ENCODE peak calls at places on chromosome 3, in six cellular contexts. V, I, O, D, U and K are unnamed samples.

GRCh38 chr3:119662604-119663377 is 2.4 kb upstream of the POPDC2 start:
- DNase-seq in V (no peak), I (no peak), O (no peak), D (no peak), U (no peak), K (peak; percentile 68)

GRCh38 chr3:66037330-66037985 is 1.3 kb downstream of the MAGI1 start:
- DNase-seq in V (peak; percentile 26), I (peak; percentile 50), O (no peak), D (no peak), U (peak; percentile 68), K (no peak)

GRCh38 chr3:130582457-130583155 is 65.6 kb downstream of the COL6A6 start:
- DNase-seq in V (no peak), I (no peak), O (no peak), D (no peak), U (no peak), K (no peak)

GRCh38 chr3:152198655-152199054 is 70.1 kb upstream of the MBNL1 start:
- DNase-seq in V (no peak), I (no peak), O (peak; percentile 59), D (no peak), U (no peak), K (no peak)

GRCh38 chr3:194573680-194574437 is 59.4 kb downstream of the TMEM44 start:
- DNase-seq in V (peak; percentile 39), I (peak; percentile 48), O (peak; percentile 47), D (no peak), U (peak; percentile 54), K (no peak)

GRCh38 chr3:53193466-53194217 is 32.6 kb downstream of the PRKCD start:
- DNase-seq in V (no peak), I (no peak), O (no peak), D (no peak), U (peak; percentile 47), K (no peak)

GRCh38 chr3:127796751-127797150 is 25.6 kb downstream of the MGLL start:
- DNase-seq in V (no peak), I (no peak), O (no peak), D (no peak), U (no peak), K (peak; percentile 6)

GRCh38 chr3:72247645-72248388 is 462.9 kb upstream of the PROK2 start:
- DNase-seq in V (no peak), I (peak; percentile 65), O (no peak), D (no peak), U (peak; percentile 51), K (no peak)

GRCh38 chr3:132006605-132007204 is 28.1 kb downstream of the CPNE4 start:
- DNase-seq in V (peak; percentile 53), I (no peak), O (peak; percentile 37), D (no peak), U (no peak), K (no peak)

GRCh38 chr3:159828542-159828943 is 160.1 kb upstream of the IL12A start:
- DNase-seq in V (peak; percentile 54), I (no peak), O (peak; percentile 29), D (no peak), U (no peak), K (no peak)

GRCh38 chr3:49703443-49703927 is 14.1 kb downstream of the RNF123 start:
- DNase-seq in V (peak; percentile 58), I (peak; percentile 72), O (peak; percentile 76), D (no peak), U (peak; percentile 56), K (peak; percentile 75)

GRCh38 chr3:156483961-156484787 is 70.7 kb downstream of the SSR3 start:
- DNase-seq in V (no peak), I (peak; percentile 25), O (peak; percentile 74), D (no peak), U (no peak), K (no peak)

GRCh38 chr3:59451041-59451763 is 401.4 kb upstream of the CFAP20DC start:
- DNase-seq in V (no peak), I (no peak), O (peak; percentile 92), D (no peak), U (no peak), K (no peak)

GRCh38 chr3:29265673-29266072 is 15.2 kb upstream of the RBMS3 start:
- DNase-seq in V (no peak), I (no peak), O (no peak), D (no peak), U (no peak), K (no peak)

GRCh38 chr3:110736332-110736731 is 335.3 kb upstream of the NECTIN3 start:
- DNase-seq in V (no peak), I (no peak), O (peak; percentile 58), D (no peak), U (no peak), K (no peak)

GRCh38 chr3:13927295-13927694 is 47.4 kb upstream of the WNT7A start:
- DNase-seq in V (peak; percentile 13), I (no peak), O (no peak), D (no peak), U (no peak), K (no peak)

GRCh38 chr3:191328963-191329653 is at the start of gene CCDC50:
- DNase-seq in V (peak; percentile 65), I (peak; percentile 84), O (peak; percentile 82), D (peak; percentile 26), U (peak; percentile 92), K (peak; percentile 82)

GRCh38 chr3:42262525-42262924 is 3.5 kb downstream of the CCK start:
- DNase-seq in V (peak; percentile 26), I (no peak), O (no peak), D (no peak), U (no peak), K (no peak)

DNA sequence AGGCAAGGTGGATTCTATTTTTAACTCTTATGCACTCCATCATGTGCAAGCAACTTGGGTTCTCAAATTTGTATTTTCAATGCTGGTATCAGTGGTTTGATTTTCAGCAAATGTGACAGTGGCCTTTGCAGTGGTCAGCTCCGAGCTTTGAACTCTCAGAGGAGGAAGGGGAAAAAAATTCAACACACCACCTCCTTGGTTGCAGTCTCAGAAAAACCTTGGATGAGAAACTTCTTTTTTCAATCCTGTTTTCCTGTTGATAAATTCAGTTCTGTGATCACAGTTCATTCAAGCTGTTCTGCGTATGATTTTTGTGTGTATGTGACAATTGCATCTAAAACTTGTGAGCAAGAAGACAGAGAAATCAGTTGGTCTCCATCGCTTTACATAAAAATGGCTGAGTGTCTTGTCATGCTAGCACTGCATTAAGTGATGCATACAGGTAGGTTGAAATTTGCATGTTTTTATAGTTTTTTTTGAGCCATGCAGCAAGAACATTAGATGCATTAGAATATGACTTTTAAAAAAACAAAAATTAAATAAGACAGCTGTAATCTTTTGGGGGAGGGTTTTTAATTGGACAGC is 19.2 kb downstream of the ZBTB38 start:
- DNase-seq in V (no peak), I (no peak), O (peak; percentile 57), D (no peak), U (no peak), K (no peak)
- H3K27ac ChIP-seq in V (peak overlapping the region; percentile 1), I (peak overlapping the region; percentile 88), O (peak overlapping the region; percentile 84), D (peak overlapping the region; percentile 57), U (no peak overlapping the region), K (no peak overlapping the region)

GRCh38 chr3:48018841-48019240 is 2.6 kb upstream of the MAP4 start:
- DNase-seq in V (peak; percentile 58), I (no peak), O (no peak), D (no peak), U (peak; percentile 39), K (peak; percentile 72)
- H3K27ac ChIP-seq in V (peak overlapping the region; percentile 79), I (no peak overlapping the region), O (no peak overlapping the region), D (no peak overlapping the region), U (peak overlapping the region; percentile 81), K (peak overlapping the region; percentile 93)

DNA sequence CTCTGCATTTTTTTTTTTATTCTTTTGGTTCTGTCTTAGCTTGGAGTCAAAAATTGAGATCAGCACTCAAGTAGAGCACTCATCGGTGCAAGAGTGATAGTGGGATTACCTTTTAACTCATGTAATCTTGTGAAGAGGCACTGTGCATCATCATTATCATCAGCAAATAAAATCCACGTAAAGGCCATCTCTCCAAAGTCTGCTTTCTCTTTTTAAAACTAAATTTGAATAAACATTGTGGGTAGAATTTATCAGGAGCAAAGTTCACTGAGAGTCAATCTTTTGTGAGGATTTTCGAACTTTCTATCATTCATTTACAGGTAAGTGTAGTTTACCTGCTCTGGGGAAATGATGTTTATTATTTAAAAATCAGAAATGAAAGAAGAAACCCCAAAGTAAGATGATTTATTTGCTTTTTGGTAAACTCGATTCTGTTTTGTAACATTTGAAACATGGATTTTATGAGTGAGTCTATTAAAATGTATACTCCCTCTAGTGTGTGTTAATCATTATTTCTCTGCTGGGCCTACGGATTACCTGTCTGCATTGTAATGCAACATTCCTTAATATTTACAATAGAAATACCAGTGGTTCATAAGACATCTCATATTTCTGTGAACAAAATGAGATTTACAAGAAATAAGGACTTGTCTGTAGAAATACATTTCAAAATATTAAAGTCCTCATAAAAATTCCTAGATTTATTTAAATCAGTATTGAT is 327.7 kb upstream of the NAALADL2 start:
- DNase-seq in V (no peak), I (no peak), O (no peak), D (no peak), U (no peak), K (no peak)
- H3K27ac ChIP-seq in V (no peak overlapping the region), I (no peak overlapping the region), O (no peak overlapping the region), D (no peak overlapping the region), U (no peak overlapping the region), K (no peak overlapping the region)

GRCh38 chr3:25171118-25171912 is 256.7 kb upstream of the RARB start:
- DNase-seq in V (no peak), I (no peak), O (no peak), D (no peak), U (no peak), K (no peak)
- H3K27ac ChIP-seq in V (no peak overlapping the region), I (no peak overlapping the region), O (no peak overlapping the region), D (no peak overlapping the region), U (no peak overlapping the region), K (no peak overlapping the region)

GRCh38 chr3:170735821-170736220 is 134.2 kb downstream of the RPL22L1 start:
- DNase-seq in V (no peak), I (no peak), O (no peak), D (no peak), U (no peak), K (no peak)
- H3K27ac ChIP-seq in V (no peak overlapping the region), I (peak overlapping the region; percentile 38), O (no peak overlapping the region), D (peak overlapping the region; percentile 30), U (no peak overlapping the region), K (no peak overlapping the region)

GRCh38 chr3:39148116-39149058 is 5.0 kb downstream of the CSRNP1 start:
- DNase-seq in V (no peak), I (no peak), O (peak; percentile 73), D (no peak), U (no peak), K (no peak)
- H3K27ac ChIP-seq in V (peak overlapping the region; percentile 94), I (peak overlapping the region; percentile 98), O (peak overlapping the region; percentile 90), D (peak overlapping the region; percentile 93), U (peak overlapping the region; percentile 100), K (peak overlapping the region; percentile 100)

GRCh38 chr3:11602441-11602840 is 41.3 kb downstream of the VGLL4 start:
- DNase-seq in V (no peak), I (no peak), O (no peak), D (no peak), U (no peak), K (no peak)
- H3K27ac ChIP-seq in V (no peak overlapping the region), I (peak overlapping the region; percentile 86), O (peak overlapping the region; percentile 91), D (peak overlapping the region; percentile 90), U (peak overlapping the region; percentile 78), K (peak overlapping the region; percentile 71)

DNA sequence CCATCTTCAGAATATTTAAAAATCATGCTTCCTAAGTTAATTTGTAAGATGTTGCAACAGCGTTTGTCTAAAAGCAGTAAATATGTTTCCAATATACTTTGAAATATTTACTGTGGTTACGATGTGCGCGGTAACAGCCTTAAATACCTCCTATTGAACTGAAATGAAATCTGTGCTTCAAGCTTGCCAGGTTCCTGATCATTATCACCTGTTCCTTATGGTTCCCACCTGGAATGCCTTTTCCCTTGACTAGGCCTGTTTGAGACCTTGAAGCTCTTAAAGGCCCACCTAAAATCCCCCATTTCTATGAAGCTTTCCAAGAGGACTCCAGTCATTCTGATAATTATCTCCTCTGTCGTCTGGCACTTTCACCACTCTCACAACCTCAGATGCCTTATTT is 146.7 kb downstream of the NAALADL2 start:
- DNase-seq in V (no peak), I (no peak), O (no peak), D (no peak), U (no peak), K (no peak)
- H3K27ac ChIP-seq in V (no peak overlapping the region), I (no peak overlapping the region), O (no peak overlapping the region), D (no peak overlapping the region), U (no peak overlapping the region), K (no peak overlapping the region)